ENCODE peak calls at places on chromosomes 1 and 21, in four cellular contexts. J is NB4; X is WERI-Rb-1; L is stimulated activated CD4-positive, alpha-beta T cell treated with anti-CD3 and anti-CD28 coated beads, TNF-alpha, amount 100 ng/mL, for 24 hours. I is an unnamed sample.

GRCh38 chr1:183238071-183238470 is 52.0 kb downstream of the LAMC2 start:
- DNase-seq in L (no peak), X (no peak), J (no peak), I (no peak)

GRCh38 chr1:150213170-150214098 is 22.5 kb downstream of the ANP32E start:
- DNase-seq in L (peak; percentile 81), J (peak; percentile 97), X (peak; percentile 95), I (peak; percentile 99)

GRCh38 chr1:160996195-160996594 is 24.8 kb downstream of the F11R start:
- DNase-seq in L (no peak), X (no peak), J (no peak), I (no peak)

GRCh38 chr1:24990796-24991195 is 60.7 kb upstream of the RUNX3 start:
- DNase-seq in J (no peak), X (no peak), L (no peak), I (no peak)

GRCh38 chr1:6302568-6302967 is 41.7 kb upstream of the GPR153 start:
- DNase-seq in J (no peak), L (no peak), X (no peak), I (no peak)

GRCh38 chr1:21663251-21663950 is 5.8 kb downstream of the RAP1GAP start:
- DNase-seq in L (no peak), J (no peak), X (peak; percentile 48), I (no peak)

GRCh38 chr1:29786195-29786594 is 549.9 kb downstream of the PTPRU start:
- DNase-seq in L (no peak), X (no peak), J (no peak), I (no peak)

GRCh38 chr1:162283657-162284056 is 93.0 kb downstream of the SPATA46 start:
- DNase-seq in L (no peak), X (no peak), J (no peak), I (no peak)

GRCh38 chr1:26360051-26360806 is 6.3 kb upstream of the CRYBG2 start:
- DNase-seq in J (no peak), L (peak; percentile 20), X (no peak), I (no peak)

GRCh38 chr1:172499636-172500141 is 33.3 kb upstream of the SUCO start:
- DNase-seq in J (peak; percentile 18), X (no peak), L (no peak), I (no peak)

GRCh38 chr1:62687903-62688686 is at the start of gene DOCK7:
- DNase-seq in L (peak; percentile 12), X (peak; percentile 87), J (peak; percentile 75), I (peak; percentile 92)

GRCh38 chr1:63861055-63861691 is 87.4 kb downstream of the ROR1 start:
- DNase-seq in L (no peak), X (no peak), J (no peak), I (no peak)

GRCh38 chr1:236895665-236896387 is 100.7 kb downstream of the MTR start:
- DNase-seq in L (no peak), J (no peak), X (no peak), I (no peak)

GRCh38 chr1:9573723-9574122 is 15.0 kb upstream of the TMEM201 start:
- DNase-seq in X (no peak), L (no peak), J (peak; percentile 34), I (no peak)

GRCh38 chr1:17265950-17266349 is 17.1 kb downstream of the PADI3 start:
- DNase-seq in L (no peak), J (no peak), X (no peak), I (no peak)

GRCh38 chr21:43352568-43353281 is 74.2 kb downstream of the SIK1 start:
- DNase-seq in L (no peak), J (peak; percentile 45), X (no peak), I (no peak)

GRCh38 chr1:165490175-165490574 is 45.2 kb upstream of the RXRG start:
- DNase-seq in L (no peak), X (no peak), J (no peak), I (no peak)

GRCh38 chr1:156910309-156910782 is 10.1 kb upstream of the LRRC71 start:
- DNase-seq in L (peak; percentile 25), J (peak; percentile 67), X (peak; percentile 82), I (no peak)

GRCh38 chr21:44263768-44264167 is 2.1 kb upstream of the DNMT3L start:
- DNase-seq in X (peak; percentile 92), L (no peak), J (no peak), I (no peak)

GRCh38 chr1:72365693-72366092 is 83.4 kb upstream of the NEGR1 start:
- DNase-seq in X (no peak), J (no peak), L (no peak), I (no peak)

GRCh38 chr1:20732071-20732587 is 374 bp downstream of the SH2D5 start:
- DNase-seq in X (peak; percentile 76), J (peak; percentile 33), L (peak; percentile 48), I (no peak)

GRCh38 chr1:109498161-109498801 is 4.4 kb downstream of the CYB561D1 start:
- DNase-seq in X (peak; percentile 83), J (peak; percentile 85), L (no peak), I (no peak)

GRCh38 chr1:203211812-203212211 is 17.7 kb downstream of the CHIT1 start:
- DNase-seq in J (no peak), L (no peak), X (no peak), I (no peak)

GRCh38 chr1:167310732-167311131 is 90.0 kb downstream of the POU2F1 start:
- DNase-seq in L (no peak), J (no peak), X (no peak), I (no peak)

GRCh38 chr1:171494086-171494485 is 8.8 kb downstream of the PRRC2C start:
- DNase-seq in J (no peak), X (no peak), L (no peak), I (no peak)

GRCh38 chr1:235073968-235074334 is 54.7 kb downstream of the TOMM20 start:
- DNase-seq in X (no peak), J (no peak), L (no peak), I (no peak)

GRCh38 chr1:58986996-58987767 is 203.3 kb upstream of the JUN start:
- DNase-seq in X (no peak), J (no peak), L (no peak), I (no peak)

GRCh38 chr1:6619045-6619444 is 5.5 kb downstream of the PHF13 start:
- DNase-seq in L (no peak), J (no peak), X (no peak), I (no peak)

I was measured in esophagus muscularis mucosa.